ENCODE peak calls at places on chromosomes 1 and 21, in six cellular contexts. L is esophagus muscularis mucosa, F is AG10803, H is GM06990, A is lower leg skin, K is choroid plexus epithelial cell. U is an unnamed sample.

GRCh38 chr1:210696709-210697108 is 368.0 kb downstream of the HHAT start:
- DNase-seq in L (no peak), F (no peak), H (peak), A (no peak), K (no peak), U (no peak)

GRCh38 chr1:62800825-62801306 is 16.9 kb downstream of the ATG4C start:
- DNase-seq in L (no peak), F (peak), H (peak), A (no peak), K (peak), U (no peak)

GRCh38 chr1:195064358-195064757 is 1543.9 kb downstream of the KCNT2 start:
- DNase-seq in L (no peak), F (no peak), H (no peak), A (no peak), K (no peak), U (no peak)

GRCh38 chr1:207811920-207812720 is 60.3 kb downstream of the CD46 start:
- DNase-seq in L (no peak), F (no peak), H (no peak), A (peak), K (peak), U (no peak)

GRCh38 chr21:13854638-13855037 is 245.1 kb downstream of the POTED start:
- DNase-seq in L (no peak), F (no peak), H (no peak), A (no peak), K (no peak), U (no peak)

GRCh38 chr1:88341436-88341835 is 342.6 kb upstream of the PKN2 start:
- DNase-seq in L (no peak), F (no peak), H (no peak), A (no peak), K (no peak), U (no peak)

GRCh38 chr1:183604048-183604808 is 14.0 kb upstream of the NCF2 start:
- DNase-seq in L (no peak), F (peak), H (peak), A (no peak), K (peak), U (no peak)

GRCh38 chr1:22821027-22821426 is 110.4 kb downstream of the EPHB2 start:
- DNase-seq in L (no peak), F (no peak), H (no peak), A (no peak), K (no peak), U (no peak)

GRCh38 chr1:63611231-63611630 is 18.0 kb downstream of the PGM1 start:
- DNase-seq in L (no peak), F (no peak), H (no peak), A (no peak), K (no peak), U (no peak)

DNA sequence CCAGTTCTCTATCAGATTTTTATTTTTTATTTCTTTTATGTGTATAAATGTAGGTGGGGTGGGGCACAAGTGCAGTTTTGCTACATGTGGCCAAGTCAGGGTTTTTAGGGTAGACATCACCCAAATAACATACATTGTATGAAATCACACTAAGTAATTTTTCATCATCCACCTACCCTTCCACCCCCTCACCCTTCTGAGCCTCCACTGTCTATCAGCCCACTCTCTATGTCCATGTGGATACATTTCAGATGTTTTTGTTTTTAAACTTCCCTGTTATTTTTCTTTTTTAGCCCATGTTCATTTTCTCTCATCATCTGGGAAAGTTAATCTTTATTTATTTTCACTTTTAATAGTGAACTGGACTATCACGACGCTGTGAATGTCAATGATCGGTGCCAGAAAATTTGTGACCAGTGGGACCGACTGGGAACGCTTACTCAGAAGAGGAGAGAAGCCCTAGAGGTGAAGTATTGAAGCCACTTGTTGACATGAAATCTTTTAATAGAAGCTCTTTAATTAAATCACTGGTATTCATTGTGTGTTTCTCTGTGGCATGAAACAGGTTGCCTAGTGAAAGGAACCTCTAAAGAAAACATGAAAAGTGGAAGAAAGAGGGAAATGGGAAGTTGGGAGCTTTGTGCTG is 47.7 kb upstream of the MTR start:
- DNase-seq in L (no peak), F (no peak), H (no peak), A (no peak), K (no peak), U (no peak)
- H3K4me3 ChIP-seq in L (no peak), F (no peak), H (no peak), A (no peak), K (no peak), U (no peak)

GRCh38 chr1:177230228-177231016 is 59.7 kb downstream of the BRINP2 start:
- DNase-seq in L (no peak), F (no peak), H (no peak), A (no peak), K (no peak), U (no peak)
- H3K4me3 ChIP-seq in L (no peak), F (no peak), H (no peak), A (no peak), K (no peak), U (no peak)

DNA sequence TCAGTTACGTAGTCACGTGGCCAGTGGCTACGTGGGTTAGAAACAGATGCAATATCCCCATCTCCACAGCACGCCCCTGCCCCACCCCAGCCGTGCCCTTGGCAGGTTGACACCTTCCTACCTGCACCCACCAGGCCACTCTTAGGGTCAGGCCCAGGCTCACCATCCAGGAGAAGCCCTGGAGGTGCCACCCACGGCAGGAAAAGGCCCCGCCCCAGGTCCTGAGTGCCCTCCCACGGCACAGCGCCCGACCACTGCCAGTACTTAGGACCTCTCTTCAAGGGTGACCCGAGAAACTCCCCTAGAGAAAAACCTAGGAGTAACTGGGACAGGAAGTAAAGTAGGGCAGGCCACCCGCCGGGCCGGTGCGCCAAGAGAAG is 1.5 kb downstream of the C1orf35 start:
- DNase-seq in L (no peak), F (no peak), H (no peak), A (peak), K (no peak), U (no peak)
- H3K4me3 ChIP-seq in L (peak), F (peak), H (peak), A (no peak), K (peak), U (peak)

GRCh38 chr1:169109561-169110134 is 3.2 kb downstream of the ATP1B1 start:
- DNase-seq in L (no peak), F (peak), H (no peak), A (peak), K (peak), U (no peak)
- H3K4me3 ChIP-seq in L (peak), F (peak), H (peak), A (no peak), K (peak), U (peak)

GRCh38 chr1:174324493-174324892 is 123.3 kb upstream of the GPR52 start:
- DNase-seq in L (no peak), F (no peak), H (no peak), A (no peak), K (no peak), U (no peak)

GRCh38 chr1:174324939-174325338 is 122.8 kb upstream of the GPR52 start:
- DNase-seq in L (no peak), F (no peak), H (no peak), A (no peak), K (no peak), U (no peak)

GRCh38 chr1:174326278-174326677 is 121.5 kb upstream of the GPR52 start:
- DNase-seq in L (no peak), F (no peak), H (no peak), A (no peak), K (no peak), U (no peak)

GRCh38 chr1:174322202-174322862 is 125.4 kb upstream of the GPR52 start:
- DNase-seq in L (no peak), F (no peak), H (no peak), A (no peak), K (no peak), U (no peak)
- H3K4me3 ChIP-seq in L (no peak), F (no peak), H (no peak), A (no peak), K (no peak), U (no peak)

GRCh38 chr1:32239335-32239734 is 7.7 kb upstream of the FAM167B start:
- DNase-seq in L (no peak), F (no peak), H (no peak), A (no peak), K (no peak), U (no peak)
- H3K4me3 ChIP-seq in L (no peak), F (no peak), H (no peak), A (no peak), K (no peak), U (no peak)

GRCh38 chr1:110874303-110875215 is 1.6 kb downstream of the CD53 start:
- DNase-seq in L (no peak), F (no peak), H (no peak), A (no peak), K (no peak), U (no peak)
- H3K4me3 ChIP-seq in L (peak), F (no peak), H (peak), A (no peak), K (no peak), U (peak)

GRCh38 chr1:3187415-3188149 is 118.6 kb downstream of the PRDM16 start:
- DNase-seq in L (no peak), F (no peak), H (no peak), A (no peak), K (no peak), U (no peak)

GRCh38 chr1:3190256-3191041 is 121.4 kb downstream of the PRDM16 start:
- DNase-seq in L (no peak), F (no peak), H (no peak), A (no peak), K (no peak), U (no peak)

GRCh38 chr1:3185896-3186525 is 117.0 kb downstream of the PRDM16 start:
- DNase-seq in L (no peak), F (no peak), H (no peak), A (no peak), K (no peak), U (no peak)

GRCh38 chr1:3186526-3186921 is 117.5 kb downstream of the PRDM16 start:
- DNase-seq in L (no peak), F (peak), H (no peak), A (peak), K (peak), U (no peak)

GRCh38 chr1:3188150-3188971 is 119.4 kb downstream of the PRDM16 start:
- DNase-seq in L (no peak), F (no peak), H (no peak), A (no peak), K (no peak), U (no peak)
- H3K4me3 ChIP-seq in L (no peak), F (no peak), H (no peak), A (no peak), K (no peak), U (no peak)

DNA sequence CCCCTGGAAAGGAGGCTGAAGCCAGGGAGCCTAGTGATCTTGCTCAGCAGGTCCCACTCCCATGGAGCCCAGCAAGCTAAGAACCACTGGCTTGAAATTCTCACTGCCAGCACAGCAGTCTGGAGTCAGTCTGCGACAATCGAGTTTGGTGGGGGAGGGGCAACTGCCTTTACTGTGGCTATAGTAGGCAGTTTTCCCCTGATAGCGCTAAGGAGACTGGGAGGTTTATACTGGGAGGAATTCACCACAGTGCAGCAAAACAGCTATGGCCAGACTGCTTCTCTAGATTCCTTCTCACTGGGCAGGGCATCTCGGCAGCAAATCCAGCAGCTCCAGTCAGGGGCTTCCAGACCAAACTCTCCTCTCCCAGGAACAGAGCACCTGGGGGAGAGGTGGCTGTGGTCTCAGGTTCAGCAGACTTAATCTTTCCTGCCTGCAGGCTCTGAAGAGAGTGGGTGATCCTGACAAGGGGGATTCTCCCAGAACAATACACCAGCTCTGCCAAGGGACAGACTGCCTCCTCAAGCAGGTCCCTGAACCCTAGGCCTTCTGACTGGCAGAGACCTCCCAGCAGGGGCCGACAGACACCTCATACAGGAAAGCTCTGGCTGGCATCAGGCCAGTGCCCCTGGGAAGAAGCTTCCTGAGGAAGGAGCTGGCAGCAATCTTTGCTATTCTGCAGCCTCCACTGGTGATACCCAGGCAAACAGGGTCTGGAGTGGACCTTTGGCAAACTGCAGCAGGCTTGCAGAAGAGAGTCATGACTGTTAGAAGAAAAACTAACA is 548.5 kb upstream of the NEGR1 start:
- DNase-seq in L (no peak), F (no peak), H (no peak), A (no peak), K (no peak), U (no peak)
- H3K4me3 ChIP-seq in L (no peak), F (no peak), H (no peak), A (no peak), K (no peak), U (no peak)

GRCh38 chr1:1074631-1075147 is 583 bp upstream of the RNF223 start:
- DNase-seq in L (no peak), F (no peak), H (no peak), A (no peak), K (no peak), U (no peak)
- H3K4me3 ChIP-seq in L (no peak), F (no peak), H (no peak), A (no peak), K (no peak), U (no peak)

U was measured in esophagus squamous epithelium.